ENCODE peak calls at places on chromosomes 3 and 15, in seven cellular contexts. X is NCI-H1105, N is T follicular helper cell, P is PC-9, C is aorta, K is NCI-H460, H is H54. B is an unnamed sample.

GRCh38 chr15:84781505-84781904 is 33.1 kb downstream of the ZNF592 start:
- DNase-seq in X (no peak), N (no peak), P (no peak), C (no peak), K (no peak), H (no peak), B (no peak)

GRCh38 chr3:80521081-80521480 is 753.3 kb upstream of the ROBO1 start:
- DNase-seq in X (no peak), N (no peak), P (no peak), C (no peak), K (no peak), H (no peak), B (no peak)

GRCh38 chr3:39972508-39972907 is 163.1 kb downstream of the MYRIP start:
- DNase-seq in X (no peak), N (no peak), P (no peak), C (no peak), K (no peak), H (no peak), B (no peak)

GRCh38 chr15:60414016-60414682 is 16.4 kb upstream of the ANXA2 start:
- DNase-seq in X (no peak), N (no peak), P (peak), C (no peak), K (no peak), H (no peak), B (no peak)

GRCh38 chr3:157073810-157074209 is 86.1 kb downstream of the CCNL1 start:
- DNase-seq in X (no peak), N (no peak), P (peak), C (no peak), K (no peak), H (no peak), B (no peak)

GRCh38 chr15:31277335-31278055 is 49.1 kb upstream of the KLF13 start:
- DNase-seq in X (no peak), N (no peak), P (no peak), C (peak), K (no peak), H (no peak), B (no peak)

GRCh38 chr3:105923151-105923550 is 54.3 kb upstream of the CBLB start:
- DNase-seq in X (no peak), N (no peak), P (no peak), C (no peak), K (no peak), H (no peak), B (no peak)

GRCh38 chr3:128551872-128552271 is 58.9 kb upstream of the GATA2 start:
- DNase-seq in X (no peak), N (no peak), P (no peak), C (no peak), K (no peak), H (no peak), B (no peak)

GRCh38 chr3:157127268-157127667 is 32.7 kb downstream of the CCNL1 start:
- DNase-seq in X (no peak), N (no peak), P (peak), C (no peak), K (no peak), H (no peak), B (no peak)

GRCh38 chr3:131285456-131285855 is 96.1 kb upstream of the NUDT16 start:
- DNase-seq in X (no peak), N (no peak), P (no peak), C (no peak), K (no peak), H (no peak), B (no peak)

GRCh38 chr3:151770941-151771340 is 37.2 kb downstream of the AADACL2 start:
- DNase-seq in X (no peak), N (no peak), P (no peak), C (peak), K (no peak), H (no peak), B (no peak)

GRCh38 chr15:64909546-64909945 is 2.2 kb upstream of the ANKDD1A start:
- DNase-seq in X (no peak), N (no peak), P (no peak), C (peak), K (no peak), H (no peak), B (no peak)

GRCh38 chr3:31614162-31614921 is 81.6 kb downstream of the STT3B start:
- DNase-seq in X (peak), N (no peak), P (no peak), C (no peak), K (no peak), H (no peak), B (no peak)

GRCh38 chr15:93110502-93111040 is 21.6 kb upstream of the RGMA start:
- DNase-seq in X (no peak), N (no peak), P (no peak), C (no peak), K (no peak), H (no peak), B (no peak)

GRCh38 chr3:97106652-97106989 is 292.2 kb downstream of the EPHA6 start:
- DNase-seq in X (no peak), N (no peak), P (no peak), C (no peak), K (no peak), H (no peak), B (no peak)

GRCh38 chr3:194439915-194440550 is 41.0 kb upstream of the GP5 start:
- DNase-seq in X (peak), N (no peak), P (no peak), C (no peak), K (no peak), H (no peak), B (no peak)

GRCh38 chr3:113111308-113111707 is 100.0 kb upstream of the BOC start:
- DNase-seq in X (no peak), N (no peak), P (peak), C (no peak), K (no peak), H (no peak), B (no peak)

GRCh38 chr15:47331796-47332480 is 385.4 kb upstream of the SEMA6D start:
- DNase-seq in X (peak), N (no peak), P (no peak), C (no peak), K (peak), H (no peak), B (no peak)

GRCh38 chr3:116417151-116417550 is 28.1 kb downstream of the LSAMP start:
- DNase-seq in X (no peak), N (no peak), P (no peak), C (no peak), K (no peak), H (no peak), B (no peak)

GRCh38 chr15:81160312-81161214 is 26.5 kb downstream of the CFAP161 start:
- DNase-seq in X (peak), N (no peak), P (no peak), C (peak), K (no peak), H (no peak), B (no peak)

GRCh38 chr3:86702381-86702958 is 288.5 kb downstream of the VGLL3 start:
- DNase-seq in X (no peak), N (no peak), P (no peak), C (no peak), K (no peak), H (no peak), B (no peak)

GRCh38 chr3:187197255-187197654 is at the start of gene RTP1:
- DNase-seq in X (peak), N (no peak), P (no peak), C (no peak), K (no peak), H (no peak), B (no peak)

GRCh38 chr3:171874251-171874679 is 31.1 kb downstream of the TMEM212 start:
- DNase-seq in X (no peak), N (no peak), P (peak), C (peak), K (peak), H (no peak), B (no peak)

GRCh38 chr3:137471130-137471529 is 293.0 kb upstream of the SOX14 start:
- DNase-seq in X (no peak), N (no peak), P (no peak), C (no peak), K (no peak), H (no peak), B (no peak)